ENCODE peak calls at places on chromosomes 2 and 18, in six cellular contexts. C, Q, S, L, P and R are unnamed samples.

GRCh38 chr2:109089602-109090300 is 39.3 kb upstream of the SH3RF3 start:
- DNase-seq in C (no peak), Q (no peak), S (no peak), L (peak; percentile 10), P (no peak), R (no peak)

GRCh38 chr18:12121175-12122095 is 27.8 kb downstream of the ANKRD62 start:
- DNase-seq in C (no peak), Q (no peak), S (no peak), L (peak; percentile 8), P (no peak), R (no peak)

GRCh38 chr2:71948781-71949536 is 198.7 kb downstream of the CYP26B1 start:
- DNase-seq in C (no peak), Q (no peak), S (no peak), L (peak; percentile 84), P (no peak), R (no peak)

GRCh38 chr2:169799555-169799954 is 884 bp downstream of the SSB start:
- DNase-seq in C (no peak), Q (no peak), S (no peak), L (peak; percentile 38), P (no peak), R (no peak)

GRCh38 chr2:168913495-168913894 is 12.4 kb downstream of the G6PC2 start:
- DNase-seq in C (no peak), Q (no peak), S (no peak), L (no peak), P (no peak), R (no peak)

GRCh38 chr2:219733746-219734145 is 106.3 kb downstream of the SLC4A3 start:
- DNase-seq in C (no peak), Q (no peak), S (no peak), L (no peak), P (no peak), R (no peak)

GRCh38 chr2:195390686-195391085 is 266.3 kb upstream of the SLC39A10 start:
- DNase-seq in C (no peak), Q (peak; percentile 61), S (no peak), L (no peak), P (no peak), R (no peak)

GRCh38 chr2:72972744-72973535 is 55.6 kb downstream of the EMX1 start:
- DNase-seq in C (no peak), Q (no peak), S (no peak), L (no peak), P (no peak), R (no peak)

GRCh38 chr2:17133052-17133671 is 385.1 kb downstream of the RAD51AP2 start:
- DNase-seq in C (no peak), Q (no peak), S (no peak), L (no peak), P (no peak), R (no peak)

GRCh38 chr2:42961385-42961800 is 169.0 kb upstream of the HAAO start:
- DNase-seq in C (peak; percentile 69), Q (no peak), S (no peak), L (peak; percentile 74), P (no peak), R (peak; percentile 38)

GRCh38 chr2:24652265-24653232 is 140.6 kb downstream of the PTRHD1 start:
- DNase-seq in C (no peak), Q (no peak), S (no peak), L (no peak), P (no peak), R (no peak)

GRCh38 chr18:42001801-42002200 is 46.8 kb downstream of the PIK3C3 start:
- DNase-seq in C (no peak), Q (no peak), S (no peak), L (no peak), P (no peak), R (no peak)

GRCh38 chr2:168136392-168136977 is 110.9 kb downstream of the STK39 start:
- DNase-seq in C (no peak), Q (peak; percentile 36), S (no peak), L (peak; percentile 66), P (no peak), R (peak; percentile 59)

GRCh38 chr18:74453011-74453571 is 4.0 kb downstream of the DIPK1C start:
- DNase-seq in C (no peak), Q (no peak), S (no peak), L (no peak), P (no peak), R (no peak)

GRCh38 chr18:55387139-55387984 is 200.6 kb downstream of the TCF4 start:
- DNase-seq in C (no peak), Q (no peak), S (no peak), L (no peak), P (no peak), R (no peak)

GRCh38 chr2:139790807-139791206 is 1010.6 kb upstream of the NXPH2 start:
- DNase-seq in C (no peak), Q (peak; percentile 21), S (no peak), L (peak; percentile 35), P (no peak), R (peak; percentile 51)

GRCh38 chr18:7305416-7305815 is 74.5 kb downstream of the LRRC30 start:
- DNase-seq in C (no peak), Q (no peak), S (no peak), L (no peak), P (no peak), R (no peak)

GRCh38 chr2:82675186-82675585 is 1783.9 kb downstream of the SUCLG1 start:
- DNase-seq in C (no peak), Q (peak; percentile 2), S (no peak), L (no peak), P (no peak), R (peak; percentile 4)

GRCh38 chr2:234258562-234259141 is 208.2 kb downstream of the SPP2 start:
- DNase-seq in C (no peak), Q (peak; percentile 97), S (no peak), L (no peak), P (no peak), R (no peak)

GRCh38 chr2:42359304-42359749 is 1.7 kb downstream of the COX7A2L start:
- DNase-seq in C (no peak), Q (peak; percentile 26), S (no peak), L (no peak), P (no peak), R (no peak)

GRCh38 chr2:46073540-46074018 is 223.6 kb upstream of the EPAS1 start:
- DNase-seq in C (no peak), Q (peak; percentile 89), S (no peak), L (peak; percentile 96), P (no peak), R (peak; percentile 97)

GRCh38 chr2:199025146-199025545 is 432.6 kb downstream of the SATB2 start:
- DNase-seq in C (no peak), Q (no peak), S (no peak), L (peak; percentile 16), P (no peak), R (no peak)
- TF ChIP-seq CTCF in C (no peak), Q (no peak), S (no peak), L (no peak), P (no peak), R (no peak)

DNA sequence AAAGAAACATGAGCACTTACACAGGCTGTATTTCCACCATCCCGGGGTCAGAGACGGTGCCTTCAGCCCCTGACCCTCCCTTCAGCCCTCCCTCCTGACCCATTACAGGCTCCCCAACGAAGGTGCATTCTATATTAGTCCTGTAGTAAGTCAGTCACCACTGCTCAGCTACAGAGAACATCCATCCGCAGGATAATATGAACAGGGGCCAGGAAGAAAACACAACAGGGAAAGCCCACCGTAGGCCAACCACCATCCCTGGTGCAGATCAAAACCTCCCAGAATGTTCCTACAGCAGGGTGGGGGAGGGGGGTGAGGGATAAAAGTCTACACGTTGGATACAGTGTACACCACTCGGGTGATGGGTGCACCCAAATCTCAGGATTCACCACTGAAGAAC is 15.1 kb downstream of the PXDN start:
- DNase-seq in C (no peak), Q (no peak), S (peak; percentile 15), L (no peak), P (no peak), R (no peak)
- H3K4me3 ChIP-seq in C (no peak overlapping the region), Q (no peak overlapping the region), S (no peak overlapping the region), L (no peak overlapping the region), P (no peak overlapping the region), R (no peak overlapping the region)

GRCh38 chr2:211033765-211034164 is 477.4 kb downstream of the CPS1 start:
- DNase-seq in C (no peak), Q (peak; percentile 4), S (no peak), L (peak; percentile 17), P (no peak), R (no peak)
- TF ChIP-seq CTCF in C (peak; percentile 25), Q (peak; percentile 49), S (peak; percentile 54), L (peak; percentile 48), P (peak; percentile 17), R (peak; percentile 50)

GRCh38 chr18:25230658-25231326 is 121.2 kb downstream of the ZNF521 start:
- DNase-seq in C (peak; percentile 82), Q (peak; percentile 43), S (peak; percentile 85), L (peak; percentile 91), P (peak; percentile 47), R (peak; percentile 88)
- H3K4me3 ChIP-seq in C (no peak overlapping the region), Q (no peak overlapping the region), S (peak overlapping the region; percentile 34), L (no peak overlapping the region), P (peak overlapping the region; percentile 4), R (no peak overlapping the region)